ENCODE peak calls at places on chromosomes 6 and 20, in five cellular contexts. One of them, this sample, is unnamed.

GRCh38 chr6:44508646-44509045 is 121.1 kb downstream of the CDC5L start:
- DNase-seq in Calu3: no peak
- DNase-seq in mesendoderm: no peak
- DNase-seq in activated gamma-delta T cell: no peak
- DNase-seq in activated naive CD4-positive, alpha-beta T cell treated with anti-CD3 and anti-CD28 coated beads for 36 hours: no peak
- DNase-seq in this sample: no peak

GRCh38 chr20:18190466-18191233 is 53.0 kb downstream of the KAT14 start:
- DNase-seq in Calu3: no peak
- DNase-seq in mesendoderm: no peak
- DNase-seq in activated gamma-delta T cell: no peak
- DNase-seq in activated naive CD4-positive, alpha-beta T cell treated with anti-CD3 and anti-CD28 coated beads for 36 hours: no peak
- DNase-seq in this sample: no peak

GRCh38 chr6:299050-299980 is 7.0 kb downstream of the DUSP22 start:
- DNase-seq in Calu3: no peak
- DNase-seq in mesendoderm: no peak
- DNase-seq in activated gamma-delta T cell: no peak
- DNase-seq in activated naive CD4-positive, alpha-beta T cell treated with anti-CD3 and anti-CD28 coated beads for 36 hours: no peak
- DNase-seq in this sample: peak

GRCh38 chr6:156425374-156425773 is 351.8 kb upstream of the ARID1B start:
- DNase-seq in Calu3: no peak
- DNase-seq in mesendoderm: no peak
- DNase-seq in activated gamma-delta T cell: no peak
- DNase-seq in activated naive CD4-positive, alpha-beta T cell treated with anti-CD3 and anti-CD28 coated beads for 36 hours: no peak
- DNase-seq in this sample: no peak

GRCh38 chr6:114281496-114281895 is 61.3 kb downstream of the HS3ST5 start:
- DNase-seq in Calu3: no peak
- DNase-seq in mesendoderm: peak
- DNase-seq in activated gamma-delta T cell: no peak
- DNase-seq in activated naive CD4-positive, alpha-beta T cell treated with anti-CD3 and anti-CD28 coated beads for 36 hours: no peak
- DNase-seq in this sample: peak

GRCh38 chr20:14775778-14776177 is 438.4 kb upstream of the FLRT3 start:
- DNase-seq in Calu3: no peak
- DNase-seq in mesendoderm: no peak
- DNase-seq in activated gamma-delta T cell: no peak
- DNase-seq in activated naive CD4-positive, alpha-beta T cell treated with anti-CD3 and anti-CD28 coated beads for 36 hours: no peak
- DNase-seq in this sample: no peak

GRCh38 chr20:34997171-34997570 is 41.5 kb downstream of the MYH7B start:
- DNase-seq in Calu3: no peak
- DNase-seq in mesendoderm: no peak
- DNase-seq in activated gamma-delta T cell: no peak
- DNase-seq in activated naive CD4-positive, alpha-beta T cell treated with anti-CD3 and anti-CD28 coated beads for 36 hours: no peak
- DNase-seq in this sample: peak

GRCh38 chr6:13183446-13184088 is 144.8 kb downstream of the TBC1D7 start:
- DNase-seq in Calu3: no peak
- DNase-seq in mesendoderm: no peak
- DNase-seq in activated gamma-delta T cell: no peak
- DNase-seq in activated naive CD4-positive, alpha-beta T cell treated with anti-CD3 and anti-CD28 coated beads for 36 hours: peak
- DNase-seq in this sample: no peak

GRCh38 chr6:30689022-30689865 is 1.5 kb downstream of the NRM start:
- DNase-seq in Calu3: no peak
- DNase-seq in mesendoderm: no peak
- DNase-seq in activated gamma-delta T cell: no peak
- DNase-seq in activated naive CD4-positive, alpha-beta T cell treated with anti-CD3 and anti-CD28 coated beads for 36 hours: no peak
- DNase-seq in this sample: no peak

GRCh38 chr20:16562259-16562658 is 11.0 kb downstream of the KIF16B start:
- DNase-seq in Calu3: no peak
- DNase-seq in mesendoderm: no peak
- DNase-seq in activated gamma-delta T cell: no peak
- DNase-seq in activated naive CD4-positive, alpha-beta T cell treated with anti-CD3 and anti-CD28 coated beads for 36 hours: no peak
- DNase-seq in this sample: no peak

GRCh38 chr20:41446471-41446870 is 79.9 kb upstream of the EMILIN3 start:
- DNase-seq in Calu3: no peak
- DNase-seq in mesendoderm: no peak
- DNase-seq in activated gamma-delta T cell: no peak
- DNase-seq in activated naive CD4-positive, alpha-beta T cell treated with anti-CD3 and anti-CD28 coated beads for 36 hours: no peak
- DNase-seq in this sample: no peak

GRCh38 chr20:10362674-10363073 is 71.3 kb downstream of the MKKS start:
- DNase-seq in Calu3: no peak
- DNase-seq in mesendoderm: no peak
- DNase-seq in activated gamma-delta T cell: no peak
- DNase-seq in activated naive CD4-positive, alpha-beta T cell treated with anti-CD3 and anti-CD28 coated beads for 36 hours: no peak
- DNase-seq in this sample: no peak

GRCh38 chr6:158283304-158284005 is 28.8 kb upstream of the TULP4 start:
- DNase-seq in Calu3: no peak
- DNase-seq in mesendoderm: peak
- DNase-seq in activated gamma-delta T cell: no peak
- DNase-seq in activated naive CD4-positive, alpha-beta T cell treated with anti-CD3 and anti-CD28 coated beads for 36 hours: peak
- DNase-seq in this sample: peak

GRCh38 chr6:26006086-26006939 is 43.7 kb downstream of the TRIM38 start:
- DNase-seq in Calu3: no peak
- DNase-seq in mesendoderm: no peak
- DNase-seq in activated gamma-delta T cell: no peak
- DNase-seq in activated naive CD4-positive, alpha-beta T cell treated with anti-CD3 and anti-CD28 coated beads for 36 hours: no peak
- DNase-seq in this sample: no peak

GRCh38 chr6:104527761-104528415 is 331.8 kb downstream of the HACE1 start:
- DNase-seq in Calu3: peak
- DNase-seq in mesendoderm: peak
- DNase-seq in activated gamma-delta T cell: no peak
- DNase-seq in activated naive CD4-positive, alpha-beta T cell treated with anti-CD3 and anti-CD28 coated beads for 36 hours: peak
- DNase-seq in this sample: peak

GRCh38 chr6:106426258-106426657 is 65.7 kb downstream of the CRYBG1 start:
- DNase-seq in Calu3: no peak
- DNase-seq in mesendoderm: no peak
- DNase-seq in activated gamma-delta T cell: no peak
- DNase-seq in activated naive CD4-positive, alpha-beta T cell treated with anti-CD3 and anti-CD28 coated beads for 36 hours: no peak
- DNase-seq in this sample: no peak

GRCh38 chr6:16725145-16725864 is 36.0 kb downstream of the ATXN1 start:
- DNase-seq in Calu3: no peak
- DNase-seq in mesendoderm: no peak
- DNase-seq in activated gamma-delta T cell: no peak
- DNase-seq in activated naive CD4-positive, alpha-beta T cell treated with anti-CD3 and anti-CD28 coated beads for 36 hours: no peak
- DNase-seq in this sample: peak